ENCODE peak calls at places on chromosomes 2 and 18, in seven cellular contexts. P, H, Q, N, D, V and T are unnamed samples.

GRCh38 chr18:474416-474815 is 26.1 kb downstream of the COLEC12 start:
- DNase-seq in P (no peak), H (no peak), Q (no peak), N (no peak), D (no peak), V (no peak), T (no peak)

GRCh38 chr18:47263197-47263827 is 11.9 kb upstream of the SKOR2 start:
- DNase-seq in P (no peak), H (no peak), Q (peak), N (no peak), D (no peak), V (no peak), T (no peak)

GRCh38 chr18:54558609-54559585 is 32.1 kb upstream of the DYNAP start:
- DNase-seq in P (peak), H (peak), Q (peak), N (no peak), D (no peak), V (no peak), T (no peak)

GRCh38 chr2:11352781-11353537 is 8.5 kb upstream of the ROCK2 start:
- DNase-seq in P (no peak), H (no peak), Q (no peak), N (no peak), D (no peak), V (no peak), T (no peak)

GRCh38 chr18:50666536-50666935 is 106.6 kb downstream of the MAPK4 start:
- DNase-seq in P (no peak), H (no peak), Q (no peak), N (no peak), D (no peak), V (no peak), T (no peak)

GRCh38 chr2:217691920-217692666 is 310.7 kb downstream of the TNS1 start:
- DNase-seq in P (no peak), H (no peak), Q (no peak), N (no peak), D (no peak), V (peak), T (no peak)

GRCh38 chr2:101089419-101089818 is 61.8 kb downstream of the TBC1D8 start:
- DNase-seq in P (peak), H (peak), Q (no peak), N (no peak), D (no peak), V (no peak), T (no peak)

GRCh38 chr18:73739098-73739497 is 408.5 kb downstream of the FBXO15 start:
- DNase-seq in P (no peak), H (no peak), Q (no peak), N (no peak), D (no peak), V (no peak), T (no peak)

GRCh38 chr2:27977623-27978312 is 87.2 kb downstream of the BABAM2 start:
- DNase-seq in P (no peak), H (no peak), Q (no peak), N (peak), D (no peak), V (no peak), T (no peak)

GRCh38 chr2:206856474-206856873 is 82.8 kb upstream of the CPO start:
- DNase-seq in P (no peak), H (no peak), Q (no peak), N (peak), D (no peak), V (no peak), T (no peak)

GRCh38 chr18:3367491-3368091 is 82.4 kb upstream of the TGIF1 start:
- DNase-seq in P (no peak), H (no peak), Q (no peak), N (no peak), D (no peak), V (no peak), T (no peak)

GRCh38 chr18:3914833-3915598 is 465.0 kb downstream of the TGIF1 start:
- DNase-seq in P (no peak), H (no peak), Q (no peak), N (no peak), D (no peak), V (no peak), T (no peak)

GRCh38 chr2:213455316-213456008 is 171.2 kb downstream of the SPAG16 start:
- DNase-seq in P (no peak), H (no peak), Q (no peak), N (no peak), D (no peak), V (no peak), T (no peak)

GRCh38 chr18:57921708-57922107 is 118.6 kb upstream of the ATP8B1 start:
- DNase-seq in P (no peak), H (no peak), Q (no peak), N (no peak), D (no peak), V (no peak), T (no peak)

GRCh38 chr2:9508934-9509333 is 34.6 kb downstream of the IAH1 start:
- DNase-seq in P (no peak), H (no peak), Q (peak), N (no peak), D (no peak), V (no peak), T (no peak)

GRCh38 chr2:37168217-37168981 is 11.6 kb upstream of the EIF2AK2 start:
- DNase-seq in P (peak), H (peak), Q (peak), N (no peak), D (no peak), V (no peak), T (no peak)

GRCh38 chr18:51522821-51523220 is 325.3 kb upstream of the MEX3C start:
- DNase-seq in P (no peak), H (no peak), Q (no peak), N (no peak), D (no peak), V (no peak), T (no peak)

GRCh38 chr2:42804338-42804737 is 12.0 kb upstream of the HAAO start:
- DNase-seq in P (no peak), H (no peak), Q (no peak), N (no peak), D (no peak), V (no peak), T (no peak)

GRCh38 chr2:156331572-156332451 is 709 bp downstream of the NR4A2 start:
- DNase-seq in P (peak), H (peak), Q (peak), N (no peak), D (no peak), V (peak), T (peak)

GRCh38 chr2:171279983-171280790 is 119.5 kb upstream of the TLK1 start:
- DNase-seq in P (no peak), H (no peak), Q (no peak), N (no peak), D (no peak), V (no peak), T (no peak)

GRCh38 chr2:29165362-29166236 is 50.4 kb downstream of the CLIP4 start:
- DNase-seq in P (no peak), H (no peak), Q (no peak), N (peak), D (no peak), V (no peak), T (no peak)

GRCh38 chr2:109255594-109255993 is 126.6 kb downstream of the SH3RF3 start:
- DNase-seq in P (no peak), H (no peak), Q (no peak), N (no peak), D (no peak), V (no peak), T (no peak)

GRCh38 chr2:54042341-54042740 is 71.5 kb upstream of the PSME4 start:
- DNase-seq in P (no peak), H (no peak), Q (no peak), N (peak), D (no peak), V (no peak), T (no peak)

GRCh38 chr2:232816656-232817055 is 40.3 kb upstream of the KCNJ13 start:
- DNase-seq in P (no peak), H (no peak), Q (no peak), N (no peak), D (no peak), V (no peak), T (no peak)

GRCh38 chr2:141316606-141317005 is 814.2 kb downstream of the LRP1B start:
- DNase-seq in P (no peak), H (no peak), Q (no peak), N (no peak), D (no peak), V (no peak), T (no peak)

GRCh38 chr2:137873860-137874259 is 90.4 kb upstream of the HNMT start:
- DNase-seq in P (no peak), H (no peak), Q (no peak), N (no peak), D (no peak), V (no peak), T (no peak)

GRCh38 chr2:181411105-181411849 is 45.9 kb upstream of the ITGA4 start:
- DNase-seq in P (no peak), H (no peak), Q (peak), N (no peak), D (no peak), V (no peak), T (no peak)

GRCh38 chr2:170013802-170014551 is 164.0 kb upstream of the MYO3B start:
- DNase-seq in P (no peak), H (no peak), Q (peak), N (no peak), D (no peak), V (no peak), T (no peak)

GRCh38 chr2:75294362-75294761 is 95.0 kb upstream of the TACR1 start:
- DNase-seq in P (no peak), H (no peak), Q (no peak), N (no peak), D (no peak), V (no peak), T (no peak)

GRCh38 chr2:173357351-173357750 is 2.7 kb downstream of the CDCA7 start:
- DNase-seq in P (no peak), H (no peak), Q (no peak), N (no peak), D (no peak), V (no peak), T (no peak)

GRCh38 chr2:190343500-190344274 is at the start of gene INPP1:
- DNase-seq in P (peak), H (peak), Q (peak), N (no peak), D (no peak), V (peak), T (peak)

GRCh38 chr2:15936277-15937104 is 3.9 kb upstream of the MYCN start:
- DNase-seq in P (no peak), H (no peak), Q (no peak), N (no peak), D (no peak), V (no peak), T (no peak)

GRCh38 chr2:213317929-213318328 is 33.7 kb downstream of the SPAG16 start:
- DNase-seq in P (no peak), H (no peak), Q (no peak), N (peak), D (no peak), V (no peak), T (no peak)

GRCh38 chr2:58427572-58428285 is 186.6 kb upstream of the FANCL start:
- DNase-seq in P (peak), H (peak), Q (peak), N (no peak), D (no peak), V (peak), T (no peak)